ENCODE peak calls at places on chromosome 14, in seven cellular contexts. Q is sigmoid colon, I is MM.1S, U is prostate gland, R is fibroblast of lung, F is upper lobe of right lung, S is foreskin keratinocyte. Z is an unnamed sample.

GRCh38 chr14:20606902-20607242 is 15.7 kb upstream of the RNASE12 start:
- DNase-seq in Q (no peak), I (no peak), U (no peak), R (no peak), F (no peak), S (no peak), Z (peak; percentile 42)

GRCh38 chr14:23481992-23482813 is 12.7 kb downstream of the NGDN start:
- DNase-seq in Q (no peak), I (no peak), U (no peak), R (no peak), F (no peak), S (no peak), Z (no peak)

GRCh38 chr14:105010106-105010505 is 10.8 kb downstream of the CDCA4 start:
- DNase-seq in Q (no peak), I (no peak), U (no peak), R (no peak), F (no peak), S (no peak), Z (no peak)

GRCh38 chr14:96001866-96002510 is 37.2 kb upstream of the C14orf132 start:
- DNase-seq in Q (no peak), I (no peak), U (no peak), R (peak; percentile 5), F (no peak), S (no peak), Z (no peak)

GRCh38 chr14:68970096-68970612 is 8.9 kb downstream of the ACTN1 start:
- DNase-seq in Q (peak; percentile 62), I (peak; percentile 50), U (peak; percentile 40), R (no peak), F (no peak), S (no peak), Z (no peak)

GRCh38 chr14:102911541-102911951 is 10.9 kb upstream of the AMN start:
- DNase-seq in Q (peak; percentile 59), I (no peak), U (no peak), R (no peak), F (peak; percentile 52), S (no peak), Z (peak; percentile 72)

GRCh38 chr14:32372154-32372553 is 43.1 kb downstream of the AKAP6 start:
- DNase-seq in Q (no peak), I (no peak), U (no peak), R (peak; percentile 96), F (no peak), S (peak; percentile 94), Z (no peak)

GRCh38 chr14:23119362-23120327 is 590 bp upstream of the CEBPE start:
- DNase-seq in Q (peak; percentile 55), I (no peak), U (no peak), R (no peak), F (no peak), S (no peak), Z (no peak)

GRCh38 chr14:26867171-26867757 is 269.4 kb upstream of the NOVA1 start:
- DNase-seq in Q (no peak), I (no peak), U (no peak), R (no peak), F (no peak), S (no peak), Z (no peak)

GRCh38 chr14:21626491-21627230 is 8.1 kb downstream of the OR10G2 start:
- DNase-seq in Q (no peak), I (no peak), U (no peak), R (no peak), F (no peak), S (peak; percentile 25), Z (no peak)

GRCh38 chr14:46048127-46048526 is 603.5 kb downstream of the RPL10L start:
- DNase-seq in Q (no peak), I (no peak), U (no peak), R (peak; percentile 17), F (no peak), S (peak; percentile 74), Z (no peak)

GRCh38 chr14:101068293-101068957 is 164.9 kb upstream of the RTL1 start:
- DNase-seq in Q (peak; percentile 51), I (no peak), U (no peak), R (no peak), F (peak; percentile 39), S (no peak), Z (peak; percentile 70)

GRCh38 chr14:75793806-75794205 is 132.8 kb downstream of the TTLL5 start:
- DNase-seq in Q (no peak), I (no peak), U (no peak), R (peak; percentile 60), F (no peak), S (no peak), Z (no peak)

GRCh38 chr14:56952766-56953473 is 142.6 kb upstream of the OTX2 start:
- DNase-seq in Q (no peak), I (no peak), U (no peak), R (no peak), F (no peak), S (no peak), Z (no peak)

GRCh38 chr14:84493779-84494178 is 1036.2 kb upstream of the FLRT2 start:
- DNase-seq in Q (no peak), I (no peak), U (no peak), R (peak; percentile 3), F (no peak), S (no peak), Z (no peak)

GRCh38 chr14:99534333-99534732 is 53.1 kb downstream of the CCNK start:
- DNase-seq in Q (no peak), I (no peak), U (no peak), R (no peak), F (no peak), S (no peak), Z (no peak)

GRCh38 chr14:73251516-73252215 is 14.4 kb downstream of the PAPLN start:
- DNase-seq in Q (no peak), I (no peak), U (no peak), R (no peak), F (no peak), S (no peak), Z (peak; percentile 72)

GRCh38 chr14:73253721-73254120 is 16.4 kb downstream of the PAPLN start:
- DNase-seq in Q (no peak), I (no peak), U (no peak), R (no peak), F (no peak), S (no peak), Z (no peak)

GRCh38 chr14:73253323-73253610 is 16.0 kb downstream of the PAPLN start:
- DNase-seq in Q (no peak), I (no peak), U (no peak), R (no peak), F (no peak), S (no peak), Z (no peak)

GRCh38 chr14:73254247-73255004 is 17.1 kb downstream of the PAPLN start:
- DNase-seq in Q (no peak), I (no peak), U (no peak), R (no peak), F (no peak), S (no peak), Z (peak; percentile 68)

GRCh38 chr14:73252491-73253322 is 15.4 kb downstream of the PAPLN start:
- DNase-seq in Q (no peak), I (no peak), U (no peak), R (no peak), F (no peak), S (no peak), Z (peak; percentile 78)
- H3K27ac ChIP-seq in Q (no peak overlapping the region), I (no peak overlapping the region), U (no peak overlapping the region), R (no peak overlapping the region), F (no peak overlapping the region), S (no peak overlapping the region), Z (no peak overlapping the region)

GRCh38 chr14:59463773-59464650 is 1.2 kb downstream of the GPR135 start:
- DNase-seq in Q (peak; percentile 68), I (no peak), U (no peak), R (no peak), F (peak; percentile 68), S (peak; percentile 13), Z (no peak)

GRCh38 chr14:59461891-59462290 is 3.3 kb downstream of the GPR135 start:
- DNase-seq in Q (no peak), I (no peak), U (no peak), R (no peak), F (no peak), S (no peak), Z (no peak)

GRCh38 chr14:59460378-59460777 is 4.8 kb downstream of the GPR135 start:
- DNase-seq in Q (no peak), I (no peak), U (no peak), R (no peak), F (no peak), S (no peak), Z (no peak)

GRCh38 chr14:59464651-59465569 is at the start of gene GPR135:
- DNase-seq in Q (peak; percentile 88), I (peak; percentile 22), U (peak; percentile 54), R (peak; percentile 42), F (peak; percentile 83), S (peak; percentile 31), Z (peak; percentile 72)

GRCh38 chr14:59465570-59466150 is 480 bp upstream of the GPR135 start:
- DNase-seq in Q (no peak), I (no peak), U (no peak), R (no peak), F (no peak), S (no peak), Z (no peak)
- TF ChIP-seq CTCF in Q (no peak), I (no peak), U (no peak), R (no peak), F (no peak), S (no peak), Z (no peak)

DNA sequence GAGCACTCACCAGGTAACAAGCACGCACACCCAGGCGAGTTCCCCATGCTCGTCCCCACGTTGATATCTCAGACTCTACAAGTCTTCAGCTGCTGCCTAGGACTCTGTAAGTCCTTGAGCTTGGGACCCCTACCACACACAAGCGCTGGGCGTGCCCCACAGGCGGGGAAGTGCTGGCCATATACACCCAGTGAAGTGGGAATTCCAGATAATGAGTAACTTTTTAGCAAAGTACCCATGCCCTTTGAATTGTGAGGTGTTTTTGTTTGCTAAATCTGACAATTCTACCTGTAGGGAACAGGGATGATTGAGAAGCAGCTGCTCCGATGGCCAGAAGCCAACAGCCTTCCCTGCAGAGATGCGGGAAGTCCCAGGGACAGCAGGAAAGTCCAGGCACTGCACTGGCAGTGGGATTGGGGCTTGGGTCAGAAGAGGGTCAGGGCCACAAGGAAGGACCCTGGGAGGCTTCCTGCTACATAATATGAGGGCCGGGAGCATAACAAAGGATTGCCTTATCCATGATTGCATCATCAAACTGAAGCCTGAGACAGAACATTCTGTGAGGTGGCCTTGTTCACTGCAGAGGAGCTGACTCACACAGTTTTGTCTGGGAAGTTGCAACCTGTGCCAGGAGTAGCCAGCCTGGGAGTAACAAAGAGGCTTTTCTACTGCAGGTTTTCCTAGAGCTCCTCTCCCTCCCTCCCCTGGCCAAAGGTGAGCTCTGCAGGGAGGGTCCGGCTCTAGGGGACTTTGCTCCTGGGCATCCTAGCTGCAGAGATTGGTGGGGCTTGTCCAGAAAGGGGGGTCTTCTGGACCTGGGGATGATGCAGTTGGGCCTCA is 13.2 kb upstream of the SERPINA3 start:
- DNase-seq in Q (peak; percentile 93), I (no peak), U (peak; percentile 92), R (peak; percentile 98), F (no peak), S (peak; percentile 94), Z (peak; percentile 96)
- H3K27ac ChIP-seq in Q (peak overlapping the region; percentile 64), I (no peak overlapping the region), U (peak overlapping the region; percentile 60), R (no peak overlapping the region), F (peak overlapping the region; percentile 48), S (peak overlapping the region; percentile 86), Z (peak overlapping the region; percentile 99)

DNA sequence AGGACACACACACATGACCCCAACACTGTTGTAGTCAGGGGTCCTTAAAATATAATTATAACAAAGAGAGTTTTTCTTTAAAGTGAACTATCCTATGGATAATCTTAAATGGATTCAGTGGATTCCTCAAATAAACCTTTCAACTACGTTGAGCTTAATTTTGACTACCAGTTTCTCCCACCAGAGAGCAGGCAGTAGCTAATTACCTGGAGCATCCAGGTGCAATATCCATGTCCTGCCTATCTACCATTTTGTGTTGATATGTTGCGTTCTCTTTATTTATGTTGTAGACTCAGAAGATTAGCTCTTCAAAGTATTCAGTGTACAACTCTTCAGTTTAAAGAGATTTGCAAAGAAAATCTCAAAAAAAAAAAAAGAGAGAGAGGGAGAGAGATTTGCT is 127.2 kb upstream of the GZMB start:
- DNase-seq in Q (no peak), I (no peak), U (no peak), R (no peak), F (no peak), S (no peak), Z (no peak)
- TF ChIP-seq CTCF in Q (no peak), I (no peak), U (no peak), R (no peak), F (no peak), S (no peak), Z (no peak)

Z was measured in RWPE2.